ENCODE peak calls at places on chromosomes 1 and 21, in four cellular contexts. One of them, this sample, is unnamed.

GRCh38 chr1:15330028-15330427 is 79.7 kb upstream of the EFHD2 start:
- DNase-seq in pancreas: no peak
- DNase-seq in naive thymus-derived CD4-positive, alpha-beta T cell: no peak
- DNase-seq in mesendoderm: no peak
- DNase-seq in this sample: no peak

GRCh38 chr21:21096956-21097355 is 98.7 kb downstream of the NCAM2 start:
- DNase-seq in pancreas: no peak
- DNase-seq in naive thymus-derived CD4-positive, alpha-beta T cell: no peak
- DNase-seq in mesendoderm: no peak
- DNase-seq in this sample: no peak

GRCh38 chr1:43558346-43558841 is 27.7 kb downstream of the PTPRF start:
- DNase-seq in pancreas: no peak
- DNase-seq in mesendoderm: peak; percentile 85
- DNase-seq in naive thymus-derived CD4-positive, alpha-beta T cell: no peak
- DNase-seq in this sample: peak; percentile 78

GRCh38 chr1:6357243-6357929 is 36.2 kb downstream of the ACOT7 start:
- DNase-seq in pancreas: no peak
- DNase-seq in naive thymus-derived CD4-positive, alpha-beta T cell: no peak
- DNase-seq in mesendoderm: peak; percentile 60
- DNase-seq in this sample: peak; percentile 74

GRCh38 chr21:31005019-31005418 is 33.3 kb downstream of the KRTAP19-8 start:
- DNase-seq in mesendoderm: no peak
- DNase-seq in naive thymus-derived CD4-positive, alpha-beta T cell: no peak
- DNase-seq in pancreas: no peak
- DNase-seq in this sample: no peak

GRCh38 chr1:208300084-208300770 is 56.0 kb upstream of the PLXNA2 start:
- DNase-seq in mesendoderm: no peak
- DNase-seq in pancreas: no peak
- DNase-seq in naive thymus-derived CD4-positive, alpha-beta T cell: no peak
- DNase-seq in this sample: no peak

GRCh38 chr1:11590395-11590794 is 63.8 kb downstream of the FBXO2 start:
- DNase-seq in naive thymus-derived CD4-positive, alpha-beta T cell: no peak
- DNase-seq in pancreas: no peak
- DNase-seq in mesendoderm: peak; percentile 57
- DNase-seq in this sample: peak; percentile 83

GRCh38 chr1:174898102-174898802 is 101.5 kb upstream of the CACYBP start:
- DNase-seq in mesendoderm: no peak
- DNase-seq in naive thymus-derived CD4-positive, alpha-beta T cell: no peak
- DNase-seq in pancreas: no peak
- DNase-seq in this sample: no peak

GRCh38 chr1:244801246-244801645 is 34.2 kb upstream of the COX20 start:
- DNase-seq in mesendoderm: peak; percentile 45
- DNase-seq in naive thymus-derived CD4-positive, alpha-beta T cell: peak; percentile 45
- DNase-seq in pancreas: no peak
- DNase-seq in this sample: peak; percentile 73

GRCh38 chr1:4062041-4062440 is 162.0 kb upstream of the C1orf174 start:
- DNase-seq in mesendoderm: no peak
- DNase-seq in naive thymus-derived CD4-positive, alpha-beta T cell: no peak
- DNase-seq in pancreas: no peak
- DNase-seq in this sample: no peak

GRCh38 chr1:30420519-30421050 is 302.8 kb downstream of the MATN1 start:
- DNase-seq in pancreas: no peak
- DNase-seq in mesendoderm: no peak
- DNase-seq in naive thymus-derived CD4-positive, alpha-beta T cell: no peak
- DNase-seq in this sample: no peak

GRCh38 chr1:232648316-232648715 is 18.4 kb upstream of the SIPA1L2 start:
- DNase-seq in naive thymus-derived CD4-positive, alpha-beta T cell: no peak
- DNase-seq in pancreas: no peak
- DNase-seq in mesendoderm: peak; percentile 36
- DNase-seq in this sample: no peak

GRCh38 chr1:165397945-165398344 is 41.4 kb upstream of the LMX1A start:
- DNase-seq in pancreas: no peak
- DNase-seq in naive thymus-derived CD4-positive, alpha-beta T cell: no peak
- DNase-seq in mesendoderm: peak; percentile 75
- DNase-seq in this sample: peak; percentile 12

GRCh38 chr1:215523906-215524305 is 43.2 kb upstream of the KCTD3 start:
- DNase-seq in naive thymus-derived CD4-positive, alpha-beta T cell: no peak
- DNase-seq in pancreas: no peak
- DNase-seq in mesendoderm: no peak
- DNase-seq in this sample: no peak

GRCh38 chr1:41046347-41046775 is 24.8 kb upstream of the SLFNL1 start:
- DNase-seq in pancreas: no peak
- DNase-seq in mesendoderm: no peak
- DNase-seq in naive thymus-derived CD4-positive, alpha-beta T cell: no peak
- DNase-seq in this sample: no peak

GRCh38 chr21:38982096-38982495 is 176.4 kb downstream of the ETS2 start:
- DNase-seq in mesendoderm: peak; percentile 93
- DNase-seq in naive thymus-derived CD4-positive, alpha-beta T cell: no peak
- DNase-seq in pancreas: no peak
- DNase-seq in this sample: peak; percentile 93

GRCh38 chr1:181170194-181170593 is 81.7 kb downstream of the IER5 start:
- DNase-seq in naive thymus-derived CD4-positive, alpha-beta T cell: no peak
- DNase-seq in mesendoderm: no peak
- DNase-seq in pancreas: no peak
- DNase-seq in this sample: no peak

GRCh38 chr21:35616090-35616489 is 444.2 kb downstream of the SETD4 start:
- DNase-seq in naive thymus-derived CD4-positive, alpha-beta T cell: peak; percentile 28
- DNase-seq in mesendoderm: no peak
- DNase-seq in pancreas: no peak
- DNase-seq in this sample: no peak

GRCh38 chr1:156430305-156430704 is 61.3 kb downstream of the RHBG start:
- DNase-seq in mesendoderm: peak; percentile 95
- DNase-seq in pancreas: no peak
- DNase-seq in naive thymus-derived CD4-positive, alpha-beta T cell: no peak
- DNase-seq in this sample: peak; percentile 82

GRCh38 chr1:207155018-207155417 is 51.0 kb downstream of the C4BPA start:
- DNase-seq in pancreas: no peak
- DNase-seq in naive thymus-derived CD4-positive, alpha-beta T cell: no peak
- DNase-seq in mesendoderm: no peak
- DNase-seq in this sample: no peak

GRCh38 chr1:229759037-229759435 is 133.0 kb downstream of the URB2 start:
- DNase-seq in mesendoderm: no peak
- DNase-seq in pancreas: no peak
- DNase-seq in naive thymus-derived CD4-positive, alpha-beta T cell: no peak
- DNase-seq in this sample: no peak

GRCh38 chr1:205523261-205523890 is 18.9 kb downstream of the CDK18 start:
- DNase-seq in mesendoderm: no peak
- DNase-seq in naive thymus-derived CD4-positive, alpha-beta T cell: no peak
- DNase-seq in pancreas: no peak
- DNase-seq in this sample: no peak

GRCh38 chr21:41943468-41944250 is 10.2 kb downstream of the C2CD2 start:
- DNase-seq in naive thymus-derived CD4-positive, alpha-beta T cell: no peak
- DNase-seq in mesendoderm: no peak
- DNase-seq in pancreas: no peak
- DNase-seq in this sample: no peak

GRCh38 chr1:23148084-23148483 is 20.6 kb downstream of the LUZP1 start:
- DNase-seq in mesendoderm: no peak
- DNase-seq in pancreas: no peak
- DNase-seq in naive thymus-derived CD4-positive, alpha-beta T cell: no peak
- DNase-seq in this sample: no peak

GRCh38 chr1:39098569-39099250 is 72.6 kb downstream of the NDUFS5 start:
- DNase-seq in naive thymus-derived CD4-positive, alpha-beta T cell: peak; percentile 67
- DNase-seq in pancreas: peak; percentile 52
- DNase-seq in mesendoderm: peak; percentile 99
- DNase-seq in this sample: peak; percentile 99

GRCh38 chr1:197948926-197949899 is 32.0 kb downstream of the LHX9 start:
- DNase-seq in mesendoderm: no peak
- DNase-seq in pancreas: no peak
- DNase-seq in naive thymus-derived CD4-positive, alpha-beta T cell: peak; percentile 23
- DNase-seq in this sample: no peak

GRCh38 chr1:9842781-9843575 is 19.2 kb upstream of the CLSTN1 start:
- DNase-seq in naive thymus-derived CD4-positive, alpha-beta T cell: no peak
- DNase-seq in mesendoderm: no peak
- DNase-seq in pancreas: no peak
- DNase-seq in this sample: no peak

GRCh38 chr1:116460748-116461376 is 87.8 kb downstream of the ATP1A1 start:
- DNase-seq in pancreas: no peak
- DNase-seq in mesendoderm: no peak
- DNase-seq in naive thymus-derived CD4-positive, alpha-beta T cell: no peak
- DNase-seq in this sample: no peak

GRCh38 chr1:23035823-23036452 is 16.7 kb downstream of the KDM1A start:
- DNase-seq in mesendoderm: peak; percentile 95
- DNase-seq in naive thymus-derived CD4-positive, alpha-beta T cell: no peak
- DNase-seq in pancreas: no peak
- DNase-seq in this sample: peak; percentile 72

GRCh38 chr1:155079487-155080249 is 1.0 kb downstream of the EFNA3 start:
- DNase-seq in pancreas: no peak
- DNase-seq in mesendoderm: no peak
- DNase-seq in naive thymus-derived CD4-positive, alpha-beta T cell: no peak
- DNase-seq in this sample: no peak

GRCh38 chr1:17831619-17832018 is 76.5 kb downstream of the ACTL8 start:
- DNase-seq in mesendoderm: peak; percentile 85
- DNase-seq in pancreas: no peak
- DNase-seq in naive thymus-derived CD4-positive, alpha-beta T cell: no peak
- DNase-seq in this sample: peak; percentile 87

GRCh38 chr21:33380483-33380998 is 22.7 kb upstream of the IFNGR2 start:
- DNase-seq in mesendoderm: peak; percentile 89
- DNase-seq in naive thymus-derived CD4-positive, alpha-beta T cell: peak; percentile 68
- DNase-seq in pancreas: peak; percentile 82
- DNase-seq in this sample: peak; percentile 17

GRCh38 chr1:19610282-19610978 is 33.7 kb upstream of the NBL1 start:
- DNase-seq in mesendoderm: no peak
- DNase-seq in naive thymus-derived CD4-positive, alpha-beta T cell: no peak
- DNase-seq in pancreas: no peak
- DNase-seq in this sample: no peak

GRCh38 chr1:204080163-204080903 is 7.4 kb downstream of the SOX13 start:
- DNase-seq in mesendoderm: peak; percentile 99
- DNase-seq in naive thymus-derived CD4-positive, alpha-beta T cell: no peak
- DNase-seq in pancreas: peak; percentile 95
- DNase-seq in this sample: peak; percentile 99

GRCh38 chr1:61604684-61605083 is 120.3 kb downstream of the TM2D1 start:
- DNase-seq in mesendoderm: no peak
- DNase-seq in naive thymus-derived CD4-positive, alpha-beta T cell: no peak
- DNase-seq in pancreas: no peak
- DNase-seq in this sample: no peak

GRCh38 chr1:61605607-61606321 is 119.2 kb downstream of the TM2D1 start:
- DNase-seq in mesendoderm: no peak
- DNase-seq in naive thymus-derived CD4-positive, alpha-beta T cell: no peak
- DNase-seq in pancreas: no peak
- DNase-seq in this sample: no peak

GRCh38 chr1:61609040-61609439 is 115.9 kb downstream of the TM2D1 start:
- DNase-seq in naive thymus-derived CD4-positive, alpha-beta T cell: no peak
- DNase-seq in mesendoderm: no peak
- DNase-seq in pancreas: no peak
- DNase-seq in this sample: no peak

GRCh38 chr1:61606448-61607312 is 118.3 kb downstream of the TM2D1 start:
- DNase-seq in pancreas: no peak
- DNase-seq in naive thymus-derived CD4-positive, alpha-beta T cell: no peak
- DNase-seq in mesendoderm: no peak
- DNase-seq in this sample: no peak

GRCh38 chr1:61607448-61607847 is 117.5 kb downstream of the TM2D1 start:
- DNase-seq in mesendoderm: no peak
- DNase-seq in naive thymus-derived CD4-positive, alpha-beta T cell: no peak
- DNase-seq in pancreas: no peak
- DNase-seq in this sample: no peak
- H3K27ac ChIP-seq in mesendoderm: no peak overlapping the region
- H3K27ac ChIP-seq in naive thymus-derived CD4-positive, alpha-beta T cell: no peak overlapping the region
- H3K27ac ChIP-seq in pancreas: no peak overlapping the region
- H3K27ac ChIP-seq in this sample: no peak overlapping the region

GRCh38 chr1:225772323-225772768 is 5.3 kb upstream of the SRP9 start:
- DNase-seq in mesendoderm: peak; percentile 97
- DNase-seq in pancreas: peak; percentile 92
- DNase-seq in naive thymus-derived CD4-positive, alpha-beta T cell: no peak
- DNase-seq in this sample: peak; percentile 96

GRCh38 chr1:225774276-225775147 is 3.1 kb upstream of the SRP9 start:
- DNase-seq in mesendoderm: no peak
- DNase-seq in naive thymus-derived CD4-positive, alpha-beta T cell: no peak
- DNase-seq in pancreas: no peak
- DNase-seq in this sample: no peak

GRCh38 chr1:225771661-225772322 is 5.8 kb upstream of the SRP9 start:
- DNase-seq in mesendoderm: no peak
- DNase-seq in naive thymus-derived CD4-positive, alpha-beta T cell: no peak
- DNase-seq in pancreas: no peak
- DNase-seq in this sample: no peak

GRCh38 chr1:225770586-225771248 is 6.9 kb upstream of the SRP9 start:
- DNase-seq in naive thymus-derived CD4-positive, alpha-beta T cell: no peak
- DNase-seq in pancreas: no peak
- DNase-seq in mesendoderm: peak; percentile 78
- DNase-seq in this sample: peak; percentile 68

GRCh38 chr1:225772848-225773247 is 4.8 kb upstream of the SRP9 start:
- DNase-seq in pancreas: no peak
- DNase-seq in naive thymus-derived CD4-positive, alpha-beta T cell: no peak
- DNase-seq in mesendoderm: peak; percentile 50
- DNase-seq in this sample: no peak
- H3K27ac ChIP-seq in pancreas: peak overlapping the region; percentile 74
- H3K27ac ChIP-seq in naive thymus-derived CD4-positive, alpha-beta T cell: no peak overlapping the region
- H3K27ac ChIP-seq in mesendoderm: no peak overlapping the region
- H3K27ac ChIP-seq in this sample: no peak overlapping the region

DNA sequence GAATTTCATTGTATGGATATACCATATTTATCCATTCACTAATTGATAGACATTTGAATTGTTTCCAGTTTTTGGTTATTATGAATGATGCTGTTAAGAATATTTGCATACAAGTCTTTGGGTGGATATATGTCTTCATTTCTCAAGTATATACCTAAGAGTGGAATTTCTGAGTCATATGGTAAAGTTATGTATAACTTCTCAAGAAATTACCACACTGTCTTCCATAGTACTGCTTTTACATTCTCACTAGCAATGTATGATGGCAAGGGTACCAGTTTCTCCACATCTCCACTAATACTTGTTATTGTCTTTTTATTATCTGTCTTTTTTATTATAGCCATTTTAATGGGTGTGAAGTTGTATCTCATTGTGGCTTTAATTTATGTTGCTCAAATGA is 74.6 kb upstream of the TENT5C start:
- DNase-seq in mesendoderm: no peak
- DNase-seq in pancreas: no peak
- DNase-seq in naive thymus-derived CD4-positive, alpha-beta T cell: no peak
- DNase-seq in this sample: no peak
- H3K27ac ChIP-seq in mesendoderm: no peak overlapping the region
- H3K27ac ChIP-seq in pancreas: no peak overlapping the region
- H3K27ac ChIP-seq in naive thymus-derived CD4-positive, alpha-beta T cell: no peak overlapping the region
- H3K27ac ChIP-seq in this sample: no peak overlapping the region

DNA sequence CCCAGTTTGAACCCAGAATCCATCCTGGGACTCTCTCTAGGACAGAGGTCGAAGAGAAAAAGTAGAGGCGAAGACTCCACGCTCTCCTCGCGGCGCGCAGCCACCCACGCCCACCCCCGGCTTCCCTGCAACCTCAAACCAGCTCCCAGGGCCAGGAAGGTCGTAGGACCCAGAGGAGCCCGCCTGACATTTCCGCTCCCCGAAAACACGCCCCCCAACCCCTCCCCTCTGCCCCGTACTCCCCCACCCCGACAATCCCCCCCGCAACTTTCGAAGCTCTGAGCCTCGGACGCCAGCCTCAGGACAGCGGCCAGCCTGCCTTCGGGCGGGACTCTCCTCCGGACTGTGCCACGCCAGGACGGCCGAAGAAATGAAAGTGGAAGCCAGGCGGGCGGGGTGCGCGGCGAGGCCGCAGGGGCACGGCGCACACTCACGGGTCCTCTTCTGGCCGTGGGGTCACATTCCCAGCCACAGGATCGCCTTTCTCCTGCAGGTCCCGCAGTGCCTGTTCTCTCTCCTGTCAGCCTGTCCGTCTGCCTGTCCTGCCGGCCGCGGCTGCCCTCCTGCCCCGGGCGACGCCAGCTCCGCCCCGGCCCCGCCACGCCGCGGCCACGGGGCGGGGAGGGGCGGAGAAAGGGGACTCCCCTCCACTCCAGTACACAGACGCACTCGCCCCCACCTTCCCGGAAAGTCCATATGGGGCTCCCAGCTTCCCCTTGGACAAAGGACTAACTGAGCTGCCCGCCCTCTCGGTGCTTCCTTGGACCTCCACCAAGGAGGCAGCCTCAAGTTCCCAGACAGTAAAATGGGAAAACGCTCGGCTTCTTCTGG is at the start of gene MOB3C:
- DNase-seq in pancreas: peak; percentile 84
- DNase-seq in naive thymus-derived CD4-positive, alpha-beta T cell: peak; percentile 55
- DNase-seq in mesendoderm: peak; percentile 43
- DNase-seq in this sample: peak; percentile 80
- H3K27ac ChIP-seq in pancreas: peak within 1 kb of the TSS; percentile 90
- H3K27ac ChIP-seq in naive thymus-derived CD4-positive, alpha-beta T cell: peak within 1 kb of the TSS; percentile 94
- H3K27ac ChIP-seq in mesendoderm: no peak within 1 kb of the TSS
- H3K27ac ChIP-seq in this sample: no peak within 1 kb of the TSS

This sample was measured in GM23338.